ENCODE peak calls at places on chromosomes 7 and 10, in eight cellular contexts. One of them, this sample, is unnamed.
A peak's percentile ranks its signal among the peaks of the same experiment; 100 is the strongest.

GRCh38 chr7:452230-452751 is 67.4 kb downstream of the PDGFA start:
- DNase-seq in choroid plexus epithelial cell: peak; percentile 79
- DNase-seq in Panc1: no peak
- DNase-seq in GM10248: peak; percentile 63
- DNase-seq in tibial nerve: no peak
- DNase-seq in GM12864: no peak
- DNase-seq in cardiac fibroblast: peak; percentile 85
- DNase-seq in psoas muscle: no peak
- DNase-seq in this sample: no peak

GRCh38 chr10:107733328-107733727 is 568.8 kb upstream of the SORCS1 start:
- DNase-seq in GM10248: no peak
- DNase-seq in choroid plexus epithelial cell: no peak
- DNase-seq in Panc1: no peak
- DNase-seq in tibial nerve: no peak
- DNase-seq in cardiac fibroblast: no peak
- DNase-seq in psoas muscle: no peak
- DNase-seq in GM12864: no peak
- DNase-seq in this sample: peak; percentile 52

GRCh38 chr10:93199221-93199681 is 125.6 kb downstream of the CYP26A1 start:
- DNase-seq in Panc1: peak; percentile 13
- DNase-seq in GM12864: no peak
- DNase-seq in GM10248: no peak
- DNase-seq in cardiac fibroblast: peak; percentile 64
- DNase-seq in tibial nerve: peak; percentile 46
- DNase-seq in psoas muscle: peak; percentile 79
- DNase-seq in choroid plexus epithelial cell: peak; percentile 91
- DNase-seq in this sample: peak; percentile 75

GRCh38 chr10:86770412-86770960 is 14.1 kb downstream of the BMPR1A start:
- DNase-seq in tibial nerve: no peak
- DNase-seq in choroid plexus epithelial cell: peak; percentile 12
- DNase-seq in psoas muscle: no peak
- DNase-seq in Panc1: no peak
- DNase-seq in GM10248: no peak
- DNase-seq in GM12864: no peak
- DNase-seq in cardiac fibroblast: no peak
- DNase-seq in this sample: peak; percentile 13

GRCh38 chr7:116672596-116673503 is 854 bp downstream of the MET start:
- DNase-seq in tibial nerve: no peak
- DNase-seq in GM12864: no peak
- DNase-seq in GM10248: no peak
- DNase-seq in choroid plexus epithelial cell: no peak
- DNase-seq in Panc1: no peak
- DNase-seq in cardiac fibroblast: no peak
- DNase-seq in psoas muscle: peak; percentile 75
- DNase-seq in this sample: no peak

GRCh38 chr10:131804551-131805295 is 96.1 kb upstream of the PPP2R2D start:
- DNase-seq in Panc1: no peak
- DNase-seq in choroid plexus epithelial cell: no peak
- DNase-seq in cardiac fibroblast: no peak
- DNase-seq in psoas muscle: no peak
- DNase-seq in GM10248: no peak
- DNase-seq in tibial nerve: no peak
- DNase-seq in GM12864: no peak
- DNase-seq in this sample: no peak

GRCh38 chr10:59234814-59235429 is 58.5 kb downstream of the PHYHIPL start:
- DNase-seq in psoas muscle: no peak
- DNase-seq in GM10248: no peak
- DNase-seq in choroid plexus epithelial cell: peak; percentile 73
- DNase-seq in cardiac fibroblast: peak; percentile 67
- DNase-seq in Panc1: peak; percentile 12
- DNase-seq in tibial nerve: no peak
- DNase-seq in GM12864: no peak
- DNase-seq in this sample: peak; percentile 65

GRCh38 chr10:86287966-86288579 is 78.5 kb downstream of the GRID1 start:
- DNase-seq in GM12864: no peak
- DNase-seq in cardiac fibroblast: no peak
- DNase-seq in psoas muscle: no peak
- DNase-seq in tibial nerve: no peak
- DNase-seq in Panc1: no peak
- DNase-seq in GM10248: no peak
- DNase-seq in choroid plexus epithelial cell: no peak
- DNase-seq in this sample: no peak

GRCh38 chr10:22606164-22606614 is 108.2 kb downstream of the PIP4K2A start:
- DNase-seq in cardiac fibroblast: peak; percentile 32
- DNase-seq in choroid plexus epithelial cell: peak; percentile 71
- DNase-seq in psoas muscle: no peak
- DNase-seq in tibial nerve: no peak
- DNase-seq in Panc1: no peak
- DNase-seq in GM12864: peak; percentile 88
- DNase-seq in GM10248: peak; percentile 77
- DNase-seq in this sample: no peak

GRCh38 chr10:29555746-29556481 is 78.9 kb downstream of the SVIL start:
- DNase-seq in choroid plexus epithelial cell: peak; percentile 65
- DNase-seq in psoas muscle: no peak
- DNase-seq in GM12864: no peak
- DNase-seq in cardiac fibroblast: peak; percentile 75
- DNase-seq in Panc1: no peak
- DNase-seq in GM10248: no peak
- DNase-seq in tibial nerve: no peak
- DNase-seq in this sample: peak; percentile 82

GRCh38 chr10:27611209-27611608 is 107.1 kb downstream of the RAB18 start:
- DNase-seq in Panc1: no peak
- DNase-seq in cardiac fibroblast: no peak
- DNase-seq in psoas muscle: no peak
- DNase-seq in tibial nerve: no peak
- DNase-seq in GM12864: no peak
- DNase-seq in choroid plexus epithelial cell: no peak
- DNase-seq in GM10248: no peak
- DNase-seq in this sample: peak; percentile 86

GRCh38 chr7:100745184-100745583 is 11.8 kb downstream of the ZAN start:
- DNase-seq in choroid plexus epithelial cell: peak; percentile 64
- DNase-seq in cardiac fibroblast: peak; percentile 58
- DNase-seq in tibial nerve: no peak
- DNase-seq in GM10248: peak; percentile 78
- DNase-seq in Panc1: no peak
- DNase-seq in psoas muscle: no peak
- DNase-seq in GM12864: no peak
- DNase-seq in this sample: peak; percentile 28

GRCh38 chr10:122849900-122850605 is 4.4 kb upstream of the CUZD1 start:
- DNase-seq in GM10248: no peak
- DNase-seq in choroid plexus epithelial cell: no peak
- DNase-seq in cardiac fibroblast: no peak
- DNase-seq in GM12864: no peak
- DNase-seq in psoas muscle: no peak
- DNase-seq in Panc1: no peak
- DNase-seq in tibial nerve: no peak
- DNase-seq in this sample: no peak

GRCh38 chr10:1938317-1938716 is 201.0 kb upstream of the ADARB2 start:
- DNase-seq in GM10248: no peak
- DNase-seq in psoas muscle: no peak
- DNase-seq in tibial nerve: no peak
- DNase-seq in choroid plexus epithelial cell: no peak
- DNase-seq in GM12864: no peak
- DNase-seq in cardiac fibroblast: no peak
- DNase-seq in Panc1: no peak
- DNase-seq in this sample: no peak

GRCh38 chr7:88111136-88111748 is 108.6 kb downstream of the SRI start:
- DNase-seq in cardiac fibroblast: peak; percentile 62
- DNase-seq in GM12864: peak; percentile 37
- DNase-seq in tibial nerve: no peak
- DNase-seq in GM10248: peak; percentile 45
- DNase-seq in psoas muscle: no peak
- DNase-seq in choroid plexus epithelial cell: peak; percentile 71
- DNase-seq in Panc1: peak; percentile 45
- DNase-seq in this sample: peak; percentile 7

GRCh38 chr7:33845991-33846509 is 59.3 kb upstream of the BMPER start:
- DNase-seq in psoas muscle: no peak
- DNase-seq in Panc1: no peak
- DNase-seq in GM10248: no peak
- DNase-seq in cardiac fibroblast: peak; percentile 59
- DNase-seq in tibial nerve: no peak
- DNase-seq in GM12864: no peak
- DNase-seq in choroid plexus epithelial cell: no peak
- DNase-seq in this sample: no peak

GRCh38 chr7:35725280-35725680 is 30.3 kb upstream of the HERPUD2 start:
- DNase-seq in GM10248: peak; percentile 69
- DNase-seq in Panc1: no peak
- DNase-seq in GM12864: peak; percentile 96
- DNase-seq in psoas muscle: no peak
- DNase-seq in choroid plexus epithelial cell: no peak
- DNase-seq in cardiac fibroblast: no peak
- DNase-seq in tibial nerve: no peak
- DNase-seq in this sample: no peak

GRCh38 chr7:137878333-137878961 is 31.7 kb upstream of the DGKI start:
- DNase-seq in Panc1: no peak
- DNase-seq in tibial nerve: no peak
- DNase-seq in psoas muscle: peak; percentile 87
- DNase-seq in GM10248: no peak
- DNase-seq in cardiac fibroblast: peak; percentile 54
- DNase-seq in choroid plexus epithelial cell: peak; percentile 51
- DNase-seq in GM12864: no peak
- DNase-seq in this sample: peak; percentile 20

GRCh38 chr10:121088524-121088923 is 237.4 kb downstream of the WDR11 start:
- DNase-seq in GM10248: no peak
- DNase-seq in cardiac fibroblast: no peak
- DNase-seq in choroid plexus epithelial cell: peak; percentile 49
- DNase-seq in psoas muscle: no peak
- DNase-seq in tibial nerve: no peak
- DNase-seq in Panc1: no peak
- DNase-seq in GM12864: no peak
- DNase-seq in this sample: no peak
- TF ChIP-seq CTCF in GM10248: no peak
- TF ChIP-seq CTCF in cardiac fibroblast: no peak
- TF ChIP-seq CTCF in choroid plexus epithelial cell: peak; percentile 48
- TF ChIP-seq CTCF in psoas muscle: no peak
- TF ChIP-seq CTCF in tibial nerve: no peak
- TF ChIP-seq CTCF in Panc1: peak; percentile 24
- TF ChIP-seq CTCF in GM12864: no peak
- TF ChIP-seq CTCF in this sample: no peak

GRCh38 chr10:69716711-69717560 is 84.8 kb upstream of the COL13A1 start:
- DNase-seq in tibial nerve: no peak
- DNase-seq in cardiac fibroblast: peak; percentile 47
- DNase-seq in psoas muscle: peak; percentile 71
- DNase-seq in Panc1: no peak
- DNase-seq in GM10248: peak; percentile 70
- DNase-seq in choroid plexus epithelial cell: peak; percentile 63
- DNase-seq in GM12864: no peak
- DNase-seq in this sample: peak; percentile 70
- TF ChIP-seq CTCF in tibial nerve: peak; percentile 32
- TF ChIP-seq CTCF in cardiac fibroblast: peak; percentile 84
- TF ChIP-seq CTCF in psoas muscle: peak; percentile 66
- TF ChIP-seq CTCF in Panc1: peak; percentile 97
- TF ChIP-seq CTCF in GM10248: peak; percentile 63
- TF ChIP-seq CTCF in choroid plexus epithelial cell: peak; percentile 92
- TF ChIP-seq CTCF in GM12864: peak; percentile 78
- TF ChIP-seq CTCF in this sample: peak; percentile 69

GRCh38 chr10:73410897-73411296 is 3.0 kb downstream of the ANXA7 start:
- DNase-seq in GM12864: no peak
- DNase-seq in tibial nerve: no peak
- DNase-seq in Panc1: no peak
- DNase-seq in GM10248: no peak
- DNase-seq in cardiac fibroblast: no peak
- DNase-seq in choroid plexus epithelial cell: no peak
- DNase-seq in psoas muscle: no peak
- DNase-seq in this sample: no peak

GRCh38 chr10:73414230-73414981 is 548 bp upstream of the ANXA7 start:
- DNase-seq in GM12864: no peak
- DNase-seq in choroid plexus epithelial cell: peak; percentile 3
- DNase-seq in cardiac fibroblast: no peak
- DNase-seq in psoas muscle: no peak
- DNase-seq in tibial nerve: no peak
- DNase-seq in Panc1: no peak
- DNase-seq in GM10248: no peak
- DNase-seq in this sample: no peak

GRCh38 chr10:73416571-73416970 is 2.7 kb upstream of the ANXA7 start:
- DNase-seq in cardiac fibroblast: no peak
- DNase-seq in psoas muscle: no peak
- DNase-seq in tibial nerve: no peak
- DNase-seq in Panc1: no peak
- DNase-seq in GM12864: no peak
- DNase-seq in choroid plexus epithelial cell: no peak
- DNase-seq in GM10248: no peak
- DNase-seq in this sample: no peak

GRCh38 chr10:73413108-73413527 is 740 bp downstream of the ANXA7 start:
- DNase-seq in cardiac fibroblast: no peak
- DNase-seq in tibial nerve: no peak
- DNase-seq in psoas muscle: peak; percentile 63
- DNase-seq in GM12864: peak; percentile 49
- DNase-seq in Panc1: peak; percentile 17
- DNase-seq in GM10248: peak; percentile 65
- DNase-seq in choroid plexus epithelial cell: no peak
- DNase-seq in this sample: peak; percentile 61

DNA sequence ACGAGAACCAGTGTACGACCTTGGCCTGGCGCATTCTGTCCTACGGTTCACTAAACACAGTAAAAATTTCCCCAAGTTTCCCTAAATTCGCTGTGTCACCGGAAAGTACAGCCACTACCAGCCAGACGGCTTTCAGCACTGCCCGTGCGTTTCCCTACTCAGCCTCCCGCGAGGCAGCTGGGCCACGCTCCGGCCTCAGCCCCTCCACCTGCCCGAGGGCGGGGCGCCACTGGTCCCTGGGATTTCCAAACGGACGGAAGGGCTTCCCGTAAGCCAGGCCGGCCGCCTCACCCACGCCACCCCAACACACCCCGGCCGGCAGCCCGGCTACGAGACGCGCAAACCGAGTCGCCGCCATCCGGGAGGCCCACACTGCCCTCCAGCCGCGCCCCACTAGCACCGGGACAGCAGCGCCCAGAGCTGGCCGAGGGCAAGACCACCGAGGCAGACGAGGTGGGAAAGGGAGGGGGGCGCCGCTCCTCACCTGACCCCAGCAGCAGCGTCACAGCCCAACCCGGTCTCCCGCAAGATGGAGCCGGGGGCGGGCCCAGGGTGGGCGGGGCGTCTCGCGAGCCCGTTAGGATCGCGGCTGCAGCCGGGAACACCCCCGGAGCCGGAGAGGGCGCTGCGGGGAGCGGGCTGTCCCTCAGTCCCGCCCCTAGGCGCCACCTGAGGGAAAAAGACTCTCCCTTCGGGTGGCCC is at the start of gene ANXA7:
- DNase-seq in cardiac fibroblast: peak; percentile 87
- DNase-seq in psoas muscle: peak; percentile 96
- DNase-seq in choroid plexus epithelial cell: peak; percentile 86
- DNase-seq in Panc1: peak; percentile 41
- DNase-seq in tibial nerve: peak; percentile 89
- DNase-seq in GM10248: peak; percentile 99
- DNase-seq in GM12864: peak; percentile 46
- DNase-seq in this sample: peak; percentile 82
- TF ChIP-seq CTCF in cardiac fibroblast: peak; percentile 22
- TF ChIP-seq CTCF in psoas muscle: peak; percentile 21
- TF ChIP-seq CTCF in choroid plexus epithelial cell: peak; percentile 28
- TF ChIP-seq CTCF in Panc1: no peak
- TF ChIP-seq CTCF in tibial nerve: peak; percentile 51
- TF ChIP-seq CTCF in GM10248: no peak
- TF ChIP-seq CTCF in GM12864: peak; percentile 23
- TF ChIP-seq CTCF in this sample: peak; percentile 3

DNA sequence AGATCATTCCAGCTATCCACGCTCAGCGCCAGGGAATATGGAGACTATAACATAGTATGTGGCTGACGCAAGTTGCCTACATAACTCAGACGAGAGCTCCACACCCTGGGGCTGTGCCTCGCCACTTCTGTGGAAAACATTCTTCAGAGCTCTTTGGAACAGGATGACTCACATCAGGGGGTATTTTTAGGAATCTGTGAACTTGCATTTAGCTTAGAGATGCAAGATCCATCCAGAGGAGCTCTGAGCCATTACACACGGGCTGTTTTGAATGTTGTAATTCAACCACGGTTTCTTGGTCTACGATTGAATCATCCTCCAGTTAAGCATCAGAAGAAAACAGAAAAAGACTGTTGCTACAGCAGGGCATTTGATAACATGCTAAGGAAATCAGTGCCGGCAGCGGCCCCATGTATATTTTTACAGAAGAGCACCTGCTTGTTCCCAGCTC is 481.4 kb upstream of the AKR1E2 start:
- DNase-seq in cardiac fibroblast: peak; percentile 99
- DNase-seq in GM12864: no peak
- DNase-seq in psoas muscle: peak; percentile 85
- DNase-seq in tibial nerve: peak; percentile 29
- DNase-seq in Panc1: peak; percentile 57
- DNase-seq in GM10248: no peak
- DNase-seq in choroid plexus epithelial cell: peak; percentile 99
- DNase-seq in this sample: peak; percentile 99
- TF ChIP-seq CTCF in cardiac fibroblast: peak; percentile 28
- TF ChIP-seq CTCF in GM12864: no peak
- TF ChIP-seq CTCF in psoas muscle: peak; percentile 9
- TF ChIP-seq CTCF in tibial nerve: no peak
- TF ChIP-seq CTCF in Panc1: no peak
- TF ChIP-seq CTCF in GM10248: no peak
- TF ChIP-seq CTCF in choroid plexus epithelial cell: peak; percentile 43
- TF ChIP-seq CTCF in this sample: peak; percentile 25

This sample was measured in foreskin fibroblast.